ENCODE peak calls at places on chromosomes 1 and 21, in seven cellular contexts. T is osteocyte; Z is effector memory CD4-positive, alpha-beta T cell; C is fibroblast of pulmonary artery; E is H54; V is GM20000; D is HCEC 1CT. R is an unnamed sample.

GRCh38 chr1:228136908-228137307 is 3.2 kb upstream of the GUK1 start:
- DNase-seq in D (no peak), E (no peak), C (no peak), Z (no peak), V (no peak), T (no peak), R (no peak)

GRCh38 chr1:33039840-33040239 is 3.2 kb upstream of the AK2 start:
- DNase-seq in T (no peak), E (no peak), C (no peak), V (no peak), Z (no peak), D (no peak), R (peak)

GRCh38 chr1:226827458-226827857 is 43.0 kb upstream of the PSEN2 start:
- DNase-seq in D (no peak), C (peak), Z (no peak), V (no peak), T (no peak), E (no peak), R (peak)

GRCh38 chr1:41536296-41536695 is 51.8 kb upstream of the EDN2 start:
- DNase-seq in C (no peak), V (no peak), Z (no peak), E (no peak), D (no peak), T (no peak), R (no peak)

GRCh38 chr1:200979574-200980451 is 43.7 kb downstream of the KIF21B start:
- DNase-seq in V (peak), C (peak), T (no peak), D (peak), E (peak), Z (peak), R (peak)

GRCh38 chr21:41895643-41896493 is 16.7 kb upstream of the PRDM15 start:
- DNase-seq in C (no peak), V (peak), D (no peak), T (no peak), E (no peak), Z (peak), R (peak)

GRCh38 chr1:41712687-41713086 is 206.0 kb downstream of the HIVEP3 start:
- DNase-seq in E (peak), V (no peak), C (no peak), T (no peak), Z (no peak), D (no peak), R (no peak)

GRCh38 chr1:8329439-8329838 is 11.5 kb downstream of the SLC45A1 start:
- DNase-seq in E (no peak), T (no peak), D (no peak), Z (no peak), C (no peak), V (no peak), R (no peak)

GRCh38 chr1:223707270-223708000 is 4.9 kb upstream of the CAPN2 start:
- DNase-seq in V (no peak), D (peak), Z (no peak), C (peak), T (no peak), E (no peak), R (peak)

GRCh38 chr1:233304489-233305102 is 9.1 kb upstream of the PCNX2 start:
- DNase-seq in T (no peak), C (peak), V (no peak), D (peak), Z (no peak), E (no peak), R (peak)

GRCh38 chr1:210143465-210144062 is 89.0 kb upstream of the SERTAD4 start:
- DNase-seq in C (peak), Z (peak), E (no peak), T (peak), V (peak), D (peak), R (peak)

GRCh38 chr1:3697810-3698209 is 45.5 kb downstream of the TP73 start:
- DNase-seq in Z (no peak), E (no peak), D (no peak), T (no peak), V (no peak), C (no peak), R (no peak)

R was measured in Karpas-422.